ENCODE peak calls at places on chromosomes 1 and 21, in six cellular contexts. E is heart left ventricle, S is transverse colon, T is body of pancreas, A is HCT116, V is IMR-90. J is an unnamed sample.

GRCh38 chr1:29282924-29283803 is 46.8 kb downstream of the PTPRU start:
- DNase-seq in E (no peak), S (peak; percentile 56), T (peak; percentile 19), A (peak; percentile 74), V (peak; percentile 40), J (peak; percentile 20)

GRCh38 chr1:160993544-160993943 is 27.4 kb downstream of the F11R start:
- DNase-seq in E (no peak), S (no peak), T (peak; percentile 20), A (no peak), V (peak; percentile 77), J (peak; percentile 31)

GRCh38 chr1:184892116-184892515 is 82.2 kb downstream of the NIBAN1 start:
- DNase-seq in E (no peak), S (no peak), T (no peak), A (no peak), V (peak; percentile 27), J (no peak)

GRCh38 chr1:44436401-44437394 is 31.6 kb downstream of the RNF220 start:
- DNase-seq in E (no peak), S (no peak), T (no peak), A (no peak), V (no peak), J (no peak)

GRCh38 chr1:204207136-204207616 is 6.6 kb downstream of the GOLT1A start:
- DNase-seq in E (peak; percentile 60), S (peak; percentile 71), T (peak; percentile 64), A (peak; percentile 18), V (no peak), J (peak; percentile 26)

GRCh38 chr1:6268431-6268830 is 7.5 kb upstream of the GPR153 start:
- DNase-seq in E (no peak), S (no peak), T (no peak), A (no peak), V (no peak), J (no peak)

GRCh38 chr1:180505732-180506335 is 3.5 kb upstream of the ACBD6 start:
- DNase-seq in E (no peak), S (no peak), T (no peak), A (peak; percentile 24), V (peak; percentile 47), J (no peak)

GRCh38 chr1:219264557-219264956 is 90.9 kb downstream of the LYPLAL1 start:
- DNase-seq in E (no peak), S (no peak), T (no peak), A (no peak), V (no peak), J (no peak)

GRCh38 chr1:25054526-25054925 is 124.5 kb upstream of the RUNX3 start:
- DNase-seq in E (no peak), S (no peak), T (no peak), A (no peak), V (no peak), J (no peak)

GRCh38 chr1:234768569-234769283 is 158.7 kb upstream of the IRF2BP2 start:
- DNase-seq in E (no peak), S (peak; percentile 51), T (no peak), A (no peak), V (no peak), J (no peak)

GRCh38 chr21:18951291-18952038 is 547.9 kb upstream of the TMPRSS15 start:
- DNase-seq in E (no peak), S (peak; percentile 24), T (peak; percentile 30), A (no peak), V (no peak), J (peak; percentile 18)

GRCh38 chr1:212607924-212608208 is 695 bp upstream of the ATF3 start:
- DNase-seq in E (no peak), S (no peak), T (no peak), A (no peak), V (no peak), J (no peak)

GRCh38 chr1:212606734-212607205 is 1.8 kb upstream of the ATF3 start:
- DNase-seq in E (peak; percentile 57), S (peak; percentile 91), T (peak; percentile 87), A (no peak), V (no peak), J (peak; percentile 78)

GRCh38 chr1:212608209-212608955 is at the start of gene ATF3:
- DNase-seq in E (peak; percentile 100), S (peak; percentile 99), T (peak; percentile 100), A (peak; percentile 98), V (peak; percentile 99), J (peak; percentile 98)

GRCh38 chr1:212606042-212606733 is 2.4 kb upstream of the ATF3 start:
- DNase-seq in E (no peak), S (no peak), T (no peak), A (no peak), V (no peak), J (peak; percentile 46)

DNA sequence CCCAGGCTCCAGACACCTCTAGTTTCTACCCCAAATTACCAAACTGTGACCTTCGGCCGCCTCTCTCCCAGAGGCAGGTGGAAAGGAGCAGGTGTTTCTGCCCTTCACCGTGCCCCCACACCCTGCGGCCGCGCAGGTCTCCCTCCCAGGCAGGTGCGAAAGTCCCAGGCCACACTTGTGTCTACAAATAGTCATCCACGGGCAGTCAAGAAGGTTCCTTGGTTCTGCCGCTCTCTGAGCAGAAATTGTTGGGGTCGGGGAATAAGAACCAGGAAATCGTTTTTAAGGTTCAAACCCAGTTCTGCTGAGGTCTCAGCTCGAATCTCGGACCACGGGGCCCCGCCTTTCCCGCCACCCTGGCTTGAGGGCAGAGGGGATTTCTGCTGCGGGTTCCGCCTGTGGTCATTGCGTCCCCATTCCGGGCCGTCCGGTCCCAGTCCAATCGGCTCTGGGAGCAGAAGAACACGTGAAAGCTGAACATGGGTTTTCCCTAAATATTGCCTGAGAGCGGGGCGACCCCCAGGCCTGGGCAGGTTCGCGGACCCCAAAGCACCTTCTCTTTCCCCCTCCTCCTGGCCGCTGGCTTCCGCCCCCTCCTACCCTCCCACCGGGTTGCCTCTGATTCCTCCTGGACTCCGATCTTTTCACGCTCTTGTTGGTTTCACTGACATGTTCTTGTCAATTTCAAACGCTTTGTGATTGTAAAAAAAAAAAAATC is 1.2 kb upstream of the ATF3 start:
- DNase-seq in E (peak; percentile 53), S (peak; percentile 55), T (peak; percentile 73), A (no peak), V (no peak), J (peak; percentile 32)
- TF ChIP-seq POLR2A in E (no peak), S (no peak), T (peak; percentile 53), A (no peak), V (no peak), J (no peak)

GRCh38 chr1:206469933-206470691 is at the start of gene IKBKE:
- DNase-seq in E (peak; percentile 38), S (peak; percentile 77), T (peak; percentile 72), A (peak; percentile 23), V (peak; percentile 73), J (peak; percentile 17)

GRCh38 chr1:206471993-206472392 is 1.7 kb downstream of the IKBKE start:
- DNase-seq in E (no peak), S (no peak), T (no peak), A (no peak), V (no peak), J (no peak)

GRCh38 chr1:206471415-206471801 is 1.1 kb downstream of the IKBKE start:
- DNase-seq in E (no peak), S (no peak), T (no peak), A (no peak), V (no peak), J (no peak)

GRCh38 chr1:206469411-206469932 is 804 bp upstream of the IKBKE start:
- DNase-seq in E (no peak), S (peak; percentile 70), T (no peak), A (no peak), V (no peak), J (no peak)

DNA sequence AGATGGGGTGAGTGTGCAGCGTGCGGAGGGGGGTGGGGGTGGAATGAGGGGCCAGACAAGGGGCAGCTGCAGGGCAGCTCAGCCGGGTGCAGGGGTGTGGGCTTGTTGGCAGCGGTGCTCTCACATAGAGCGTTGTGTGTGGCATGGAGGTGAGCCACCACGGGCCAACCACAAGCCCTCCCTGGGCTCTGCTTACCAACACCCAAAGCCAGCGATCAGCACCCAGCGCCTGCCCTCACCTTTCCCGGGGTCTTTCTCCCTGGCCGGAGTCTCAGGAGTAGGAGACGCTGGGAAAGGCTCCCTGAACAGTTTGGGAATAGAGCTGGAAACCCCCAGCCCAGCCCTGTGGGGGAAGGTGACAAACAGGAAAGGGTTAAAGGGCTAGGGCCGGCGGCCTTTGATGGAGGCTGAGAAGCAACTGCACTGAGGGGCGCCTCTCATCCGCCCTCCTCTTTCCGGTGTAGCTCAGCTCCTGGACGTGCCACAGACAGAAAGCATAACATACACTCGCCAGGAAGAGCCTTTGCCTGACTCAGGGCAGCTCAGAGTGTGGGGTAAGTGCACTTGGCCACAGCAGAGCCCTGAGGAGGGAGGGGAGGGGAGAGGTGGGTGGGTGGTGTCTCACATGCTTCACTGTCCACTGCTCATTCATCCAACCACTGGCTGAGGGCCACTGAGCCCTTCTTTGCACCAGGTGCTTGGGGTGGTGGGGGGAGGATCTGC is 577 bp downstream of the IKBKE start:
- DNase-seq in E (no peak), S (peak; percentile 51), T (peak; percentile 44), A (no peak), V (peak; percentile 90), J (no peak)
- TF ChIP-seq POLR2A in E (no peak), S (no peak), T (peak; percentile 0), A (no peak), V (no peak), J (no peak)

GRCh38 chr1:23562138-23562819 is 3.0 kb upstream of the ID3 start:
- DNase-seq in E (peak; percentile 97), S (peak; percentile 93), T (peak; percentile 96), A (peak; percentile 90), V (peak; percentile 99), J (peak; percentile 82)
- TF ChIP-seq POLR2A in E (peak; percentile 35), S (peak; percentile 51), T (peak; percentile 58), A (no peak), V (peak; percentile 81), J (no peak)

GRCh38 chr1:41500378-41500777 is 15.9 kb upstream of the EDN2 start:
- DNase-seq in E (peak; percentile 59), S (peak; percentile 86), T (peak; percentile 96), A (no peak), V (no peak), J (no peak)
- TF ChIP-seq POLR2A in E (no peak), S (peak; percentile 55), T (peak; percentile 61), A (no peak), V (no peak), J (no peak)

DNA sequence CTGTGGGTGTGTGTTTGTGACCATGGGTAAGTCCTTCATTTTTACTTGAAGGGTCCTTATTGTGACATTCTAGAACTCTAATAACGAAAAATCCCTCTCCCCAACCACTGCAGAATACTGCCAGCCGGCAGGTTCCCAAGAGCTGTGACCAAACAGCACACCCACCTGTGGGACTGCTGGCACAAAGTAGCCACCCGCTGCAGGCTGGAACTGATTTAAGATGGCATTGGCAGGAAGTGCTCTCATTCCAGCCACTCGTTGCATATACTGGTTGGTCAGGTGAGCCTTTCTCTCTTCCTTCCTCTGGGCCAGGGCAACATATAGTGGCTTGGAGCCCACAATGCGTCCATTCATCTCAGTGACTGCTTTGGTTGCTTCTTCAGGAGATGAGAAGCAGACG is 11.6 kb downstream of the PABPC4 start:
- DNase-seq in E (no peak), S (no peak), T (peak; percentile 41), A (no peak), V (no peak), J (no peak)
- TF ChIP-seq POLR2A in E (no peak), S (no peak), T (no peak), A (no peak), V (no peak), J (no peak)

J was measured in erythroblast.